ENCODE peak calls at places on chromosomes 7 and 10, in five cellular contexts. One of them, this sample, is unnamed.

GRCh38 chr10:21572578-21572977 is 38.5 kb downstream of the MLLT10 start:
- DNase-seq in cardiac fibroblast: peak; percentile 73
- DNase-seq in colonic mucosa: no peak
- DNase-seq in MM.1S: no peak
- DNase-seq in cardiac muscle cell: no peak
- DNase-seq in this sample: no peak

GRCh38 chr10:132712698-132713232 is 73.2 kb downstream of the NKX6-2 start:
- DNase-seq in cardiac muscle cell: no peak
- DNase-seq in colonic mucosa: no peak
- DNase-seq in cardiac fibroblast: no peak
- DNase-seq in MM.1S: no peak
- DNase-seq in this sample: no peak

GRCh38 chr7:156906281-156906680 is 13.3 kb upstream of the LMBR1 start:
- DNase-seq in colonic mucosa: no peak
- DNase-seq in MM.1S: no peak
- DNase-seq in cardiac muscle cell: no peak
- DNase-seq in cardiac fibroblast: no peak
- DNase-seq in this sample: no peak

GRCh38 chr7:8357536-8357935 is 75.9 kb upstream of the NXPH1 start:
- DNase-seq in MM.1S: no peak
- DNase-seq in colonic mucosa: no peak
- DNase-seq in cardiac fibroblast: no peak
- DNase-seq in cardiac muscle cell: no peak
- DNase-seq in this sample: no peak

GRCh38 chr10:24485299-24485698 is 238.4 kb downstream of the ARHGAP21 start:
- DNase-seq in colonic mucosa: no peak
- DNase-seq in cardiac fibroblast: no peak
- DNase-seq in MM.1S: no peak
- DNase-seq in cardiac muscle cell: no peak
- DNase-seq in this sample: no peak

GRCh38 chr10:58260334-58260733 is 7.4 kb downstream of the IPMK start:
- DNase-seq in cardiac fibroblast: no peak
- DNase-seq in colonic mucosa: no peak
- DNase-seq in MM.1S: no peak
- DNase-seq in cardiac muscle cell: no peak
- DNase-seq in this sample: no peak

GRCh38 chr10:121154310-121154709 is 303.1 kb downstream of the WDR11 start:
- DNase-seq in MM.1S: no peak
- DNase-seq in cardiac fibroblast: no peak
- DNase-seq in colonic mucosa: no peak
- DNase-seq in cardiac muscle cell: no peak
- DNase-seq in this sample: no peak

GRCh38 chr7:49483142-49483541 is 290.3 kb upstream of the VWC2 start:
- DNase-seq in MM.1S: peak; percentile 28
- DNase-seq in cardiac fibroblast: no peak
- DNase-seq in colonic mucosa: peak; percentile 38
- DNase-seq in cardiac muscle cell: peak; percentile 16
- DNase-seq in this sample: peak; percentile 9

GRCh38 chr10:84108797-84109196 is 30.5 kb upstream of the GHITM start:
- DNase-seq in cardiac muscle cell: no peak
- DNase-seq in colonic mucosa: no peak
- DNase-seq in cardiac fibroblast: no peak
- DNase-seq in MM.1S: no peak
- DNase-seq in this sample: no peak

GRCh38 chr7:139745330-139746143 is 32.3 kb downstream of the HIPK2 start:
- DNase-seq in colonic mucosa: no peak
- DNase-seq in cardiac fibroblast: peak; percentile 65
- DNase-seq in MM.1S: no peak
- DNase-seq in cardiac muscle cell: no peak
- DNase-seq in this sample: no peak

GRCh38 chr7:84339306-84339705 is 144.7 kb upstream of the SEMA3A start:
- DNase-seq in MM.1S: no peak
- DNase-seq in cardiac fibroblast: no peak
- DNase-seq in colonic mucosa: no peak
- DNase-seq in cardiac muscle cell: peak; percentile 15
- DNase-seq in this sample: no peak

GRCh38 chr10:119029613-119030420 is at the start of gene NANOS1:
- DNase-seq in cardiac muscle cell: peak; percentile 58
- DNase-seq in colonic mucosa: no peak
- DNase-seq in MM.1S: peak; percentile 46
- DNase-seq in cardiac fibroblast: no peak
- DNase-seq in this sample: no peak

GRCh38 chr10:77162697-77163096 is 474.9 kb downstream of the KCNMA1 start:
- DNase-seq in MM.1S: no peak
- DNase-seq in cardiac muscle cell: no peak
- DNase-seq in cardiac fibroblast: peak; percentile 85
- DNase-seq in colonic mucosa: no peak
- DNase-seq in this sample: no peak

GRCh38 chr10:43084812-43085211 is 7.9 kb downstream of the RET start:
- DNase-seq in cardiac fibroblast: no peak
- DNase-seq in cardiac muscle cell: no peak
- DNase-seq in colonic mucosa: no peak
- DNase-seq in MM.1S: no peak
- DNase-seq in this sample: no peak

GRCh38 chr7:33243319-33243881 is 114.0 kb downstream of the BBS9 start:
- DNase-seq in MM.1S: peak; percentile 42
- DNase-seq in colonic mucosa: no peak
- DNase-seq in cardiac muscle cell: peak; percentile 67
- DNase-seq in cardiac fibroblast: peak; percentile 77
- DNase-seq in this sample: peak; percentile 26

GRCh38 chr7:24926623-24927539 is 53.1 kb downstream of the OSBPL3 start:
- DNase-seq in MM.1S: no peak
- DNase-seq in cardiac muscle cell: no peak
- DNase-seq in cardiac fibroblast: peak; percentile 83
- DNase-seq in colonic mucosa: no peak
- DNase-seq in this sample: no peak

GRCh38 chr7:120867932-120868331 is 10.0 kb upstream of the TSPAN12 start:
- DNase-seq in cardiac fibroblast: no peak
- DNase-seq in colonic mucosa: no peak
- DNase-seq in cardiac muscle cell: no peak
- DNase-seq in MM.1S: no peak
- DNase-seq in this sample: no peak

GRCh38 chr7:82674319-82674718 is 230.7 kb upstream of the CACNA2D1 start:
- DNase-seq in colonic mucosa: no peak
- DNase-seq in MM.1S: no peak
- DNase-seq in cardiac muscle cell: no peak
- DNase-seq in cardiac fibroblast: peak; percentile 7
- DNase-seq in this sample: no peak

GRCh38 chr10:126315471-126316177 is 72.7 kb downstream of the ADAM12 start:
- DNase-seq in cardiac fibroblast: peak; percentile 67
- DNase-seq in colonic mucosa: no peak
- DNase-seq in MM.1S: no peak
- DNase-seq in cardiac muscle cell: no peak
- DNase-seq in this sample: no peak

GRCh38 chr10:93379366-93380042 is 102.6 kb downstream of the MYOF start:
- DNase-seq in MM.1S: no peak
- DNase-seq in colonic mucosa: no peak
- DNase-seq in cardiac fibroblast: peak; percentile 85
- DNase-seq in cardiac muscle cell: no peak
- DNase-seq in this sample: no peak

GRCh38 chr10:77195101-77195500 is 442.5 kb downstream of the KCNMA1 start:
- DNase-seq in colonic mucosa: no peak
- DNase-seq in cardiac fibroblast: peak; percentile 84
- DNase-seq in MM.1S: no peak
- DNase-seq in cardiac muscle cell: peak; percentile 27
- DNase-seq in this sample: peak; percentile 84

GRCh38 chr10:5595591-5596590 is 70.5 kb downstream of the ASB13 start:
- DNase-seq in colonic mucosa: no peak
- DNase-seq in cardiac muscle cell: no peak
- DNase-seq in cardiac fibroblast: peak; percentile 94
- DNase-seq in MM.1S: no peak
- DNase-seq in this sample: peak; percentile 27

GRCh38 chr10:43966571-43966965 is 317.9 kb upstream of the ZNF32 start:
- DNase-seq in colonic mucosa: no peak
- DNase-seq in cardiac fibroblast: no peak
- DNase-seq in cardiac muscle cell: no peak
- DNase-seq in MM.1S: no peak
- DNase-seq in this sample: no peak

GRCh38 chr10:22379059-22379458 is 33.8 kb downstream of the SPAG6 start:
- DNase-seq in cardiac fibroblast: no peak
- DNase-seq in cardiac muscle cell: no peak
- DNase-seq in MM.1S: peak; percentile 45
- DNase-seq in colonic mucosa: no peak
- DNase-seq in this sample: no peak

GRCh38 chr10:52949899-52950298 is 177.3 kb upstream of the MBL2 start:
- DNase-seq in cardiac muscle cell: peak; percentile 10
- DNase-seq in MM.1S: peak; percentile 32
- DNase-seq in cardiac fibroblast: no peak
- DNase-seq in colonic mucosa: no peak
- DNase-seq in this sample: no peak

GRCh38 chr10:52952391-52953079 is 180.0 kb upstream of the MBL2 start:
- DNase-seq in colonic mucosa: no peak
- DNase-seq in cardiac muscle cell: no peak
- DNase-seq in MM.1S: no peak
- DNase-seq in cardiac fibroblast: no peak
- DNase-seq in this sample: no peak

GRCh38 chr10:52950578-52950977 is 178.0 kb upstream of the MBL2 start:
- DNase-seq in cardiac muscle cell: no peak
- DNase-seq in MM.1S: no peak
- DNase-seq in cardiac fibroblast: no peak
- DNase-seq in colonic mucosa: no peak
- DNase-seq in this sample: no peak

GRCh38 chr10:52954407-52954806 is 181.8 kb upstream of the MBL2 start:
- DNase-seq in colonic mucosa: no peak
- DNase-seq in cardiac muscle cell: no peak
- DNase-seq in cardiac fibroblast: no peak
- DNase-seq in MM.1S: no peak
- DNase-seq in this sample: no peak

GRCh38 chr10:52951819-52952218 is 179.2 kb upstream of the MBL2 start:
- DNase-seq in cardiac muscle cell: peak; percentile 56
- DNase-seq in MM.1S: peak; percentile 41
- DNase-seq in cardiac fibroblast: peak; percentile 18
- DNase-seq in colonic mucosa: peak; percentile 79
- DNase-seq in this sample: peak; percentile 27
- TF ChIP-seq CTCF in cardiac muscle cell: peak; percentile 64
- TF ChIP-seq CTCF in MM.1S: peak; percentile 61
- TF ChIP-seq CTCF in cardiac fibroblast: peak; percentile 16
- TF ChIP-seq CTCF in colonic mucosa: peak; percentile 33
- TF ChIP-seq CTCF in this sample: peak; percentile 89

GRCh38 chr10:87722716-87723115 is 63.0 kb downstream of the PAPSS2 start:
- DNase-seq in MM.1S: no peak
- DNase-seq in cardiac fibroblast: no peak
- DNase-seq in colonic mucosa: peak; percentile 23
- DNase-seq in cardiac muscle cell: no peak
- DNase-seq in this sample: no peak

GRCh38 chr10:87720665-87721064 is 61.0 kb downstream of the PAPSS2 start:
- DNase-seq in MM.1S: no peak
- DNase-seq in cardiac fibroblast: no peak
- DNase-seq in cardiac muscle cell: no peak
- DNase-seq in colonic mucosa: no peak
- DNase-seq in this sample: no peak

GRCh38 chr10:87724789-87725188 is 65.1 kb downstream of the PAPSS2 start:
- DNase-seq in MM.1S: no peak
- DNase-seq in colonic mucosa: no peak
- DNase-seq in cardiac muscle cell: no peak
- DNase-seq in cardiac fibroblast: no peak
- DNase-seq in this sample: no peak

GRCh38 chr10:87721781-87722180 is 62.1 kb downstream of the PAPSS2 start:
- DNase-seq in cardiac muscle cell: no peak
- DNase-seq in colonic mucosa: no peak
- DNase-seq in MM.1S: no peak
- DNase-seq in cardiac fibroblast: peak; percentile 60
- DNase-seq in this sample: no peak

GRCh38 chr10:87723500-87723899 is 63.8 kb downstream of the PAPSS2 start:
- DNase-seq in cardiac muscle cell: no peak
- DNase-seq in colonic mucosa: peak; percentile 37
- DNase-seq in MM.1S: no peak
- DNase-seq in cardiac fibroblast: no peak
- DNase-seq in this sample: no peak
- H3K4me3 ChIP-seq in cardiac muscle cell: no peak overlapping the region
- H3K4me3 ChIP-seq in colonic mucosa: no peak overlapping the region
- H3K4me3 ChIP-seq in MM.1S: no peak overlapping the region
- H3K4me3 ChIP-seq in cardiac fibroblast: no peak overlapping the region
- H3K4me3 ChIP-seq in this sample: no peak overlapping the region

DNA sequence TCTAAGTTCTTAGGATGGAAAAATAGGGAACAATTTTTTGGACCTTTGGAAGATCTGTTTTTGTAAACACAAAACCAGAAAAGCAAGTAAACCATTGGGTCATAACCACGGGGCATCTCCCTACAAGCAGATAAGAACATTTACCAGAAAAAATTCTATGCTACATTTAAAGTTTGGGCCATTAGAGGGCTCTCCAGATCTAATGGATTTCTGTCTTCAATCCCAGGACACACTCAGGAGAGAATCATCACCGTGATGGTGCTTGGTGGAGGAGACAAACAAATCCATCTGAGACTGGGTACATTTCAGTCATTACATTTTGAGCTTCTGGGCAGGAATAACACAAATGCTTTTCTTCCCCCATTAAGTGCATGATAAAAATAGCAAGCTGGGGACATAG is 178.4 kb upstream of the TARP start:
- DNase-seq in cardiac fibroblast: peak; percentile 67
- DNase-seq in MM.1S: peak; percentile 39
- DNase-seq in colonic mucosa: no peak
- DNase-seq in cardiac muscle cell: peak; percentile 26
- DNase-seq in this sample: peak; percentile 15
- TF ChIP-seq CTCF in cardiac fibroblast: peak; percentile 27
- TF ChIP-seq CTCF in MM.1S: peak; percentile 43
- TF ChIP-seq CTCF in colonic mucosa: no peak
- TF ChIP-seq CTCF in cardiac muscle cell: peak; percentile 42
- TF ChIP-seq CTCF in this sample: peak; percentile 44

GRCh38 chr7:155452505-155453295 is 5.2 kb upstream of the EN2 start:
- DNase-seq in colonic mucosa: no peak
- DNase-seq in cardiac fibroblast: no peak
- DNase-seq in cardiac muscle cell: no peak
- DNase-seq in MM.1S: no peak
- DNase-seq in this sample: no peak

GRCh38 chr7:155453296-155454182 is 4.4 kb upstream of the EN2 start:
- DNase-seq in MM.1S: no peak
- DNase-seq in cardiac fibroblast: no peak
- DNase-seq in colonic mucosa: no peak
- DNase-seq in cardiac muscle cell: no peak
- DNase-seq in this sample: no peak

GRCh38 chr7:155455132-155455693 is 2.7 kb upstream of the EN2 start:
- DNase-seq in cardiac fibroblast: no peak
- DNase-seq in MM.1S: no peak
- DNase-seq in cardiac muscle cell: no peak
- DNase-seq in colonic mucosa: no peak
- DNase-seq in this sample: no peak

GRCh38 chr7:155455776-155456516 is 2.0 kb upstream of the EN2 start:
- DNase-seq in MM.1S: no peak
- DNase-seq in cardiac muscle cell: no peak
- DNase-seq in colonic mucosa: no peak
- DNase-seq in cardiac fibroblast: no peak
- DNase-seq in this sample: no peak

GRCh38 chr7:155454183-155455112 is 3.5 kb upstream of the EN2 start:
- DNase-seq in cardiac muscle cell: no peak
- DNase-seq in cardiac fibroblast: no peak
- DNase-seq in MM.1S: no peak
- DNase-seq in colonic mucosa: no peak
- DNase-seq in this sample: no peak
- H3K4me3 ChIP-seq in cardiac muscle cell: peak overlapping the region; percentile 16
- H3K4me3 ChIP-seq in cardiac fibroblast: no peak overlapping the region
- H3K4me3 ChIP-seq in MM.1S: no peak overlapping the region
- H3K4me3 ChIP-seq in colonic mucosa: no peak overlapping the region
- H3K4me3 ChIP-seq in this sample: no peak overlapping the region

GRCh38 chr7:151374726-151375125 is 33.1 kb downstream of the NUB1 start:
- DNase-seq in MM.1S: no peak
- DNase-seq in colonic mucosa: no peak
- DNase-seq in cardiac muscle cell: no peak
- DNase-seq in cardiac fibroblast: no peak
- DNase-seq in this sample: no peak
- TF ChIP-seq CTCF in MM.1S: no peak
- TF ChIP-seq CTCF in colonic mucosa: no peak
- TF ChIP-seq CTCF in cardiac muscle cell: no peak
- TF ChIP-seq CTCF in cardiac fibroblast: no peak
- TF ChIP-seq CTCF in this sample: no peak